ENCODE peak calls at places on chromosomes 7 and 10, in nine cellular contexts. W is fibroblast of lung, L is tibial artery, U is AG09319, V is astrocyte, D is lung, Q is A549, M is astrocyte of the spinal cord, E is left ventricle myocardium inferior. R is an unnamed sample.

GRCh38 chr10:99339077-99339476 is 9.9 kb downstream of the CNNM1 start:
- DNase-seq in W (peak; percentile 49), L (no peak), M (peak; percentile 22), U (no peak), E (no peak), V (peak; percentile 30), Q (peak; percentile 62), D (no peak), R (no peak)

GRCh38 chr10:31829776-31830175 is 98.9 kb downstream of the ARHGAP12 start:
- DNase-seq in Q (no peak), V (no peak), D (no peak), U (no peak), E (no peak), W (no peak), M (no peak), L (no peak), R (no peak)

GRCh38 chr7:103857435-103857834 is 132.0 kb downstream of the RELN start:
- DNase-seq in E (no peak), M (no peak), L (no peak), V (no peak), Q (no peak), U (no peak), W (no peak), D (no peak), R (no peak)

GRCh38 chr10:97463363-97464132 is 17.6 kb downstream of the ZDHHC16 start:
- DNase-seq in E (no peak), L (no peak), D (peak; percentile 72), Q (peak; percentile 63), U (peak; percentile 56), M (peak; percentile 43), V (peak; percentile 30), W (peak; percentile 27), R (no peak)

GRCh38 chr7:17671956-17672355 is 268.3 kb downstream of the SNX13 start:
- DNase-seq in E (no peak), M (no peak), Q (no peak), U (no peak), L (no peak), W (peak; percentile 18), V (no peak), D (no peak), R (no peak)

GRCh38 chr7:79420464-79420863 is 33.0 kb downstream of the MAGI2 start:
- DNase-seq in L (no peak), Q (no peak), D (no peak), W (peak; percentile 95), E (no peak), M (peak; percentile 95), U (peak; percentile 92), V (peak; percentile 95), R (no peak)

GRCh38 chr7:157713591-157713990 is 376.8 kb downstream of the DNAJB6 start:
- DNase-seq in W (no peak), U (no peak), Q (no peak), M (no peak), L (peak; percentile 53), V (no peak), D (no peak), E (no peak), R (no peak)

GRCh38 chr10:124012991-124013390 is 80.4 kb downstream of the CHST15 start:
- DNase-seq in U (no peak), W (no peak), D (no peak), M (no peak), L (no peak), V (no peak), Q (no peak), E (no peak), R (no peak)

GRCh38 chr7:143499246-143499645 is 21.6 kb downstream of the TAS2R41 start:
- DNase-seq in W (peak; percentile 40), L (no peak), U (no peak), M (no peak), E (no peak), Q (no peak), V (peak; percentile 25), D (no peak), R (no peak)

GRCh38 chr10:14838582-14839304 is 637 bp downstream of the HSPA14 start:
- DNase-seq in U (no peak), W (peak; percentile 29), M (peak; percentile 9), Q (peak; percentile 41), D (peak; percentile 32), V (peak; percentile 19), L (peak; percentile 70), E (peak; percentile 29), R (no peak)

GRCh38 chr10:30118590-30118989 is 59.2 kb upstream of the JCAD start:
- DNase-seq in V (no peak), Q (no peak), W (no peak), L (no peak), M (no peak), D (no peak), E (no peak), U (no peak), R (no peak)

GRCh38 chr7:41046221-41046761 is 656.6 kb downstream of the INHBA start:
- DNase-seq in W (peak; percentile 81), M (peak; percentile 84), Q (no peak), V (peak; percentile 75), D (no peak), E (peak; percentile 40), U (no peak), L (no peak), R (no peak)

GRCh38 chr10:70540789-70541360 is 61.7 kb downstream of the PRF1 start:
- DNase-seq in V (no peak), U (no peak), L (no peak), E (no peak), Q (no peak), M (no peak), W (no peak), D (no peak), R (no peak)
- TF ChIP-seq CTCF in V (no peak), U (no peak), L (no peak), E (peak; percentile 39), Q (no peak), M (no peak), W (no peak), D (no peak), R (no peak)

DNA sequence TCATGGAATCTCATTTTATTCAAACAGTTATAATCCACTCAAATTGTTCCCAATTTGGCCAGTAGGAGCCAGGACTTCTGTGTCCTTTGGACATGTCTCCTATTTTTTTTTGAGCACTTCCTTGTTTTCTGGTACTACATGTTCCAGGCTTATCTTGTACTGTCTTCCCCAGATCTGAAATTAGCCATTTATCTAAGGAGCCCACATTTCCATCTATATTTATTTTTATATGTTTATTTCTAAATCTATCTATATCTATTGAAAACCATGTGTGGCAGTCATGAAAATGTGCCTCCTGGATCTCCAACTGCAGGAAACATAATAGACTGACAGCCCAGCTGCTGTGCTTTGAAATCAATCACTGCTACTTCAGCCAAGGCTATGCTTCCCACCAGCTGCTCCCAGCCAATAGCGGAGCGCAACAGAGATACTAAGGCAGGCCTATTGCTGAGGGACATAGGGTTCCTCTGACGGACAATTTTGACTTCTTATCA is 147.1 kb downstream of the LRRC4 start:
- DNase-seq in D (no peak), V (no peak), M (no peak), W (no peak), Q (no peak), L (no peak), U (no peak), E (peak; percentile 24), R (no peak)
- TF ChIP-seq CTCF in D (no peak), V (no peak), M (no peak), W (no peak), Q (no peak), L (peak; percentile 34), U (no peak), E (peak; percentile 43), R (no peak)

GRCh38 chr7:122535086-122535485 is 163.8 kb downstream of the RNF133 start:
- DNase-seq in V (no peak), U (no peak), W (no peak), M (no peak), D (no peak), Q (no peak), L (no peak), E (no peak), R (no peak)

GRCh38 chr7:122528879-122529481 is 169.9 kb downstream of the RNF133 start:
- DNase-seq in U (peak; percentile 4), V (peak; percentile 14), D (no peak), Q (peak; percentile 7), M (peak; percentile 60), E (no peak), W (peak; percentile 23), L (no peak), R (no peak)

DNA sequence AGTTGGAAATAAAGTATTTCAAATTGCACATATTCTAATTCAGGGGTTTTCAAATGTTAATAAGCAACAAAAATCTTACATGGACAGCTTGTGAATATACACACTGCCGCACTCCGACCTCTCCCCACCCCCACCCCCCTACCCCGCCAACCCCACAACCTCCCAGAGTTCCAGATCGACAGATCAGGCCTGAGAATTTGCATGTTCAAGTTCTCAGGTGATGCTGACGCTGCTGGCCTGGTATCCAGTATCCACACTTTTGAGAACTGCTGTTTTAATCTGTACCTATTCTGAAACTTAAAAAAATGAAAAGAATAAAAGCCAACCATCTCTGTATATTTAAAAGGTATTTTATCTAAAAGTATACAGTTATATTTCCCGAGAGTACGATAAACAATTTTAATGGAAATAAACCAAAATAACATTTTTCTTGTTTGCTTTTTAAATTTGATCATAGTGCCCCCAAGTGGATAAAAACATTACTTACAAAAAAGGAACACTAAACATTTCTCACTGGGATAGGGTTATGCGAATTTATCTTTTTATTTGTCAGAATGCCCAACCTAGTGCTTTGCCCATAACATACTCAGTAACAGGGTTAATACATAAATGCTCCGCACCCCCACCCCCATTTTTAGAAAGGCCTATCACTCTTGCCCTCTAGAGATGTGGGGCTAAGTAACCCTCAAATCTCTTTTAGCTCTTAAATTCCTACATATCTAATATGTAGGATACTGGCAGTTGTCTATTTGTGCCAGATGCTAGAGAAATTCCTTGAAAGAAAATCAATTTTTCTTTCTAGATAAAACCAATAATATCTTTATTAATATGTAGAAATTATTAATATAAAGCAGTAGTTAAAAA is 166.3 kb downstream of the RNF133 start:
- DNase-seq in M (peak; percentile 27), U (no peak), W (no peak), D (no peak), Q (peak; percentile 23), V (no peak), E (no peak), L (no peak), R (no peak)
- TF ChIP-seq CTCF in M (no peak), U (peak; percentile 39), W (peak; percentile 7), D (no peak), Q (peak; percentile 47), V (peak; percentile 46), E (peak; percentile 43), L (peak; percentile 25), R (no peak)

GRCh38 chr10:60664859-60665258 is 113.4 kb upstream of the CDK1 start:
- DNase-seq in U (no peak), Q (no peak), L (no peak), E (no peak), V (no peak), W (peak; percentile 40), D (no peak), M (peak; percentile 52), R (no peak)

GRCh38 chr10:60660625-60661024 is 117.7 kb upstream of the CDK1 start:
- DNase-seq in V (no peak), U (no peak), E (no peak), Q (no peak), D (no peak), M (no peak), L (no peak), W (no peak), R (no peak)

GRCh38 chr10:60661627-60662026 is 116.7 kb upstream of the CDK1 start:
- DNase-seq in W (peak; percentile 83), Q (no peak), U (no peak), E (no peak), M (peak; percentile 81), V (peak; percentile 71), L (no peak), D (no peak), R (no peak)

GRCh38 chr10:60663850-60664249 is 114.4 kb upstream of the CDK1 start:
- DNase-seq in Q (no peak), V (no peak), D (no peak), L (no peak), E (no peak), W (no peak), M (peak; percentile 49), U (no peak), R (no peak)

GRCh38 chr10:60662917-60663614 is 115.2 kb upstream of the CDK1 start:
- DNase-seq in V (peak; percentile 70), L (no peak), W (peak; percentile 78), E (no peak), D (no peak), Q (no peak), M (peak; percentile 65), U (no peak), R (no peak)
- TF ChIP-seq CTCF in V (peak; percentile 20), L (no peak), W (no peak), E (no peak), D (no peak), Q (no peak), M (no peak), U (no peak), R (no peak)

R was measured in activated B cell treated with CpG ODN at 0.5 μM for 24 hours.